ENCODE peak calls at places on chromosomes 4 and X, in seven cellular contexts. F, T, Q, L, Z, B and N are unnamed samples.

GRCh38 chr4:55079451-55080173 is 45.8 kb downstream of the KDR start:
- ATAC-seq in F (no peak), T (no peak), Z (no peak), B (no peak), Q (no peak), L (peak), N (no peak)

GRCh38 chr4:129352480-129352879 is 256.5 kb downstream of the C4orf33 start:
- ATAC-seq in L (no peak), T (no peak), Z (no peak), Q (no peak), B (no peak), F (no peak), N (no peak)

GRCh38 chr4:99832313-99832712 is 15.7 kb downstream of the DAPP1 start:
- ATAC-seq in L (no peak), T (peak), F (peak), B (no peak), Z (no peak), Q (no peak), N (no peak)

GRCh38 chr4:74109116-74109791 is 10.3 kb upstream of the CXCL2 start:
- ATAC-seq in T (peak), Z (peak), Q (peak), F (peak), B (no peak), L (peak), N (peak)

GRCh38 chr4:187470061-187470460 is 525.5 kb upstream of the ZFP42 start:
- ATAC-seq in Z (no peak), L (no peak), F (no peak), Q (no peak), T (no peak), B (no peak), N (no peak)

GRCh38 chr4:24260922-24261581 is 323.3 kb downstream of the DHX15 start:
- ATAC-seq in L (peak), Z (peak), Q (no peak), T (no peak), F (peak), B (no peak), N (no peak)

GRCh38 chr4:130668859-130669258 is 1572.9 kb downstream of the C4orf33 start:
- ATAC-seq in F (no peak), Z (no peak), Q (no peak), T (no peak), L (no peak), B (no peak), N (no peak)

GRCh38 chr4:174604198-174604597 is 81.9 kb upstream of the HPGD start:
- ATAC-seq in T (no peak), Z (peak), F (peak), B (no peak), L (no peak), Q (peak), N (no peak)

GRCh38 chr4:39029752-39030694 is 2.2 kb downstream of the TMEM156 start:
- ATAC-seq in T (no peak), L (no peak), Z (no peak), B (peak), F (no peak), Q (peak), N (no peak)

GRCh38 chr4:81118086-81118485 is 87.6 kb downstream of the BMP3 start:
- ATAC-seq in B (no peak), F (no peak), Z (no peak), L (no peak), Q (no peak), T (no peak), N (no peak)

GRCh38 chrX:71103110-71103983 is 3.2 kb downstream of the CXorf65 start:
- ATAC-seq in L (no peak), T (peak), F (peak), Z (no peak), Q (no peak), B (peak), N (no peak)

GRCh38 chr4:139617702-139618490 is 47.7 kb upstream of the MGST2 start:
- ATAC-seq in Z (no peak), T (no peak), B (no peak), L (no peak), Q (no peak), F (no peak), N (peak)

GRCh38 chrX:42920752-42921151 is 142.8 kb upstream of the PPP1R2C start:
- ATAC-seq in B (no peak), F (no peak), L (no peak), T (no peak), Q (no peak), Z (no peak), N (no peak)

GRCh38 chr4:73452953-73453700 is 17.1 kb downstream of the AFP start:
- ATAC-seq in Z (no peak), Q (no peak), L (no peak), F (no peak), T (no peak), B (no peak), N (no peak)

GRCh38 chrX:123962006-123962485 is 540 bp downstream of the STAG2 start:
- ATAC-seq in L (no peak), Q (peak), F (peak), T (no peak), Z (no peak), B (no peak), N (peak)

GRCh38 chr4:94334519-94334918 is 8.1 kb downstream of the HPGDS start:
- ATAC-seq in T (peak), B (no peak), L (no peak), F (no peak), Q (no peak), Z (no peak), N (no peak)

GRCh38 chr4:80058740-80059139 is 14.3 kb downstream of the ANTXR2 start:
- ATAC-seq in B (peak), F (peak), Z (peak), Q (no peak), T (peak), L (peak), N (peak)

GRCh38 chrX:24260827-24261550 is 52.9 kb downstream of the SUPT20HL2 start:
- ATAC-seq in T (peak), B (peak), F (peak), Z (peak), L (no peak), Q (peak), N (no peak)

GRCh38 chrX:65643786-65644111 is 23.7 kb upstream of the MSN start:
- ATAC-seq in B (no peak), L (no peak), Q (no peak), F (peak), Z (no peak), T (no peak), N (no peak)

GRCh38 chr4:23613782-23614181 is 276.1 kb downstream of the PPARGC1A start:
- ATAC-seq in L (no peak), Q (no peak), B (no peak), T (no peak), Z (no peak), F (no peak), N (no peak)

GRCh38 chr4:3464911-3465697 is 2.0 kb downstream of the DOK7 start:
- ATAC-seq in F (no peak), B (no peak), L (no peak), Z (no peak), T (no peak), Q (no peak), N (no peak)

GRCh38 chr4:159390648-159391047 is 287.8 kb downstream of the RAPGEF2 start:
- ATAC-seq in L (no peak), B (no peak), Q (peak), T (no peak), Z (no peak), F (no peak), N (peak)

GRCh38 chrX:13828392-13828791 is 11.5 kb upstream of the GPM6B start:
- ATAC-seq in Z (no peak), L (no peak), B (no peak), Q (no peak), T (no peak), F (no peak), N (no peak)

GRCh38 chr4:121377065-121377464 is 3.8 kb downstream of the QRFPR start:
- ATAC-seq in T (no peak), B (no peak), F (no peak), L (no peak), Q (no peak), Z (no peak), N (no peak)

GRCh38 chr4:68132342-68132741 is 2.7 kb upstream of the TMPRSS11F start:
- ATAC-seq in L (no peak), Z (no peak), T (no peak), B (no peak), Q (no peak), F (no peak), N (no peak)

GRCh38 chr4:170305627-170306026 is 215.9 kb upstream of the AADAT start:
- ATAC-seq in Z (no peak), T (no peak), L (no peak), B (no peak), F (no peak), Q (no peak), N (no peak)

GRCh38 chr4:52873191-52873590 is 11.1 kb downstream of the RASL11B start:
- ATAC-seq in B (no peak), Z (no peak), F (no peak), L (no peak), Q (no peak), T (no peak), N (no peak)

GRCh38 chr4:171929907-171930306 is 116.7 kb downstream of the GALNTL6 start:
- ATAC-seq in Q (no peak), Z (no peak), T (peak), B (no peak), F (no peak), L (no peak), N (no peak)

GRCh38 chr4:48247878-48248558 is 21.6 kb downstream of the TEC start:
- ATAC-seq in B (no peak), Z (no peak), Q (no peak), F (peak), T (no peak), L (peak), N (no peak)

GRCh38 chr4:184745747-184746531 is 12.0 kb upstream of the CENPU start:
- ATAC-seq in Z (peak), L (peak), T (peak), F (peak), Q (peak), B (peak), N (peak)

GRCh38 chrX:41734530-41734929 is 10.5 kb downstream of the GPR82 start:
- ATAC-seq in Z (no peak), F (no peak), L (no peak), T (no peak), Q (peak), B (peak), N (peak)

GRCh38 chrX:100599456-100599855 is 14.7 kb downstream of the TNMD start:
- ATAC-seq in L (no peak), F (no peak), T (no peak), B (no peak), Q (no peak), Z (no peak), N (no peak)